ENCODE peak calls at places on chromosomes 3 and 15, in five cellular contexts. P, Z, F, C and X are unnamed samples.
A peak's percentile ranks its signal among the peaks of the same experiment; 100 is the strongest.

GRCh38 chr15:98597666-98598065 is 50.7 kb upstream of the IGF1R start:
- DNase-seq in P (no peak), Z (no peak), F (no peak), C (no peak), X (peak; percentile 77)

GRCh38 chr15:57878573-57878972 is 172.1 kb downstream of the POLR2M start:
- DNase-seq in P (no peak), Z (no peak), F (no peak), C (no peak), X (no peak)

GRCh38 chr3:94292151-94292550 is 229.3 kb downstream of the NSUN3 start:
- DNase-seq in P (peak; percentile 21), Z (no peak), F (no peak), C (no peak), X (no peak)

GRCh38 chr3:41198526-41198925 is 779 bp upstream of the CTNNB1 start:
- DNase-seq in P (no peak), Z (no peak), F (peak; percentile 20), C (no peak), X (no peak)

GRCh38 chr3:120560304-120561250 is 35.6 kb upstream of the NDUFB4 start:
- DNase-seq in P (no peak), Z (no peak), F (no peak), C (no peak), X (no peak)

GRCh38 chr3:70832035-70832795 is 519.8 kb upstream of the MDFIC2 start:
- DNase-seq in P (no peak), Z (no peak), F (no peak), C (no peak), X (no peak)

GRCh38 chr3:171806200-171807128 is 3.8 kb downstream of the PLD1 start:
- DNase-seq in P (no peak), Z (no peak), F (peak; percentile 95), C (no peak), X (no peak)

GRCh38 chr3:12948891-12949711 is 107.7 kb upstream of the RPL32 start:
- DNase-seq in P (no peak), Z (no peak), F (no peak), C (no peak), X (no peak)

DNA sequence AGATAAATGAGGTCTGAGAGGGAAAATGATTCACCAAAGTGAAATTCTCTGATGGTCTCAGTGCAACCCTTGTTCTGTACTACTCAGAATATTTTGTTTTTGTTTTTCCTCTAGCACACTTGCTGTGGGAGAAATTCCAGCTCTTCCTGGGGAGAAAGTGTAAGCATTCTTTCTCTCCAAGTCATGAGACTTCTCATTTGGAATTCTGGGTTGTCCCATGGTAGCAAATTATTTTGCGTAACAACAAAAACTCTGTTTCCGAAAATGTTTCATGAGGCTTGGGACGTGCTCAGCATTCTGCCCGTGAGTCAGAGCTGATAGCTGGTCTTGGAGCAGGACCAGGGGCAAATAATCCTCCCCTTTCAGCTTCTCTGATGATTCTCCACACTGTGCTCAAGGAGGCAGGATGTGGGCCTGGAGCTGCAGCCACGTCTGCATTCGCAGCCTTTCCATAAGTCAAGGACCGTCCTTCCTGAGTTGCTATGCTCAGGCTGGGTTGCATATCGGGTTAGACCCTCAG is 70.3 kb downstream of the SENP2 start:
- DNase-seq in P (no peak), Z (no peak), F (no peak), C (no peak), X (no peak)
- TF ChIP-seq SUZ12 in P (no peak), Z (no peak), F (no peak), C (no peak), X (no peak)

DNA sequence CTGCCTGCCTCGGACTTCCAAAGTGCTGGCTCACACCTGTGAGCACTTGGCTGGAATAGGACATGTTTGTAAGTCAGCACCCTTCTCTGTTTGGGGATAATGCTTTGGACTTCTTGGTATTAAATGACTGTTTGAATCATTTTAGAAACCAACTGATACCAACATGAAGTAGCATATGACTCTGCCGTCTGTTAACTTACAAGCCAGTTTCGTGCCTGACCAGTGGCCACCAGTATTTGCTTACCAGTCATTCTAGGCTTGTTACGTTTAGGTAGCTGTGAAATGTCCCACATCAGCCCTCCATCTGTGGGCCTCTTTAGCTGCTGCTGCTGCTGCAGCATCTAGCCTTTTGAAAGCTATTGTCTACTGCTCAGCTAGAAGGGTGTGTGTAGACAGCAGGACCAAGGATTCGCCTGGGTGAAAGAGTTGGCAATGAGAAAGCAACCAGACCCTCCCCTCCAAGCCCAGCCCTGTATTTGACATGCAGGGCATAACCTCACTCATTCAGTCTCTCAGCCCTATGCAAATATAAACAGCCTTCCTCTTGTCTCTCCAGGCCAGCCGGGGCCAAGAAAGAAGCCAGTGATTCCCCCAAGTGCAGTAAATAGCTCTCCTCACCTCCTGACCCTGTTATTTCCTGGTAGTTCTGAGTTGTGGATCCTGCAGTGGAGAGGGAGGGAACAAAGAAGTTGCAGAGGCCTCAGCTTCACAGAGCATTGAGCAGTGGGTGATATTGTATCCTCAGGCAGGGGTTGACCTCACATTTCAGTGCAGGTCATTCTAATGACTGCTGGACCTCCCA is 51.0 kb downstream of the NKIRAS1 start:
- DNase-seq in P (no peak), Z (peak; percentile 45), F (peak; percentile 65), C (peak; percentile 21), X (peak; percentile 78)
- TF ChIP-seq SUZ12 in P (no peak), Z (no peak), F (no peak), C (no peak), X (no peak)

GRCh38 chr15:26806574-26806973 is 33.7 kb upstream of the GABRB3 start:
- DNase-seq in P (no peak), Z (no peak), F (no peak), C (no peak), X (no peak)
- TF ChIP-seq SUZ12 in P (no peak), Z (no peak), F (no peak), C (no peak), X (no peak)

GRCh38 chr3:31610700-31611275 is 78.1 kb downstream of the STT3B start:
- DNase-seq in P (peak; percentile 28), Z (no peak), F (peak; percentile 23), C (no peak), X (no peak)
- TF ChIP-seq SUZ12 in P (no peak), Z (no peak), F (no peak), C (no peak), X (no peak)

GRCh38 chr15:28943611-28944230 is 57.9 kb downstream of the APBA2 start:
- DNase-seq in P (no peak), Z (no peak), F (no peak), C (no peak), X (no peak)

GRCh38 chr15:28945626-28946215 is 59.9 kb downstream of the APBA2 start:
- DNase-seq in P (no peak), Z (no peak), F (no peak), C (no peak), X (no peak)

GRCh38 chr15:28943146-28943545 is 57.4 kb downstream of the APBA2 start:
- DNase-seq in P (no peak), Z (no peak), F (no peak), C (no peak), X (no peak)

GRCh38 chr15:28944696-28945300 is 59.0 kb downstream of the APBA2 start:
- DNase-seq in P (no peak), Z (no peak), F (no peak), C (no peak), X (no peak)

GRCh38 chr15:28944286-28944685 is 58.5 kb downstream of the APBA2 start:
- DNase-seq in P (no peak), Z (no peak), F (no peak), C (no peak), X (no peak)
- TF ChIP-seq SUZ12 in P (no peak), Z (no peak), F (no peak), C (no peak), X (no peak)

GRCh38 chr3:44890852-44891251 is 16.4 kb downstream of the TGM4 start:
- DNase-seq in P (no peak), Z (no peak), F (no peak), C (no peak), X (no peak)

GRCh38 chr3:44893097-44893496 is 18.7 kb downstream of the TGM4 start:
- DNase-seq in P (no peak), Z (no peak), F (no peak), C (no peak), X (no peak)

GRCh38 chr3:44894485-44894884 is 20.1 kb downstream of the TGM4 start:
- DNase-seq in P (no peak), Z (no peak), F (no peak), C (no peak), X (no peak)

GRCh38 chr3:44890258-44890657 is 15.8 kb downstream of the TGM4 start:
- DNase-seq in P (no peak), Z (no peak), F (no peak), C (no peak), X (no peak)

DNA sequence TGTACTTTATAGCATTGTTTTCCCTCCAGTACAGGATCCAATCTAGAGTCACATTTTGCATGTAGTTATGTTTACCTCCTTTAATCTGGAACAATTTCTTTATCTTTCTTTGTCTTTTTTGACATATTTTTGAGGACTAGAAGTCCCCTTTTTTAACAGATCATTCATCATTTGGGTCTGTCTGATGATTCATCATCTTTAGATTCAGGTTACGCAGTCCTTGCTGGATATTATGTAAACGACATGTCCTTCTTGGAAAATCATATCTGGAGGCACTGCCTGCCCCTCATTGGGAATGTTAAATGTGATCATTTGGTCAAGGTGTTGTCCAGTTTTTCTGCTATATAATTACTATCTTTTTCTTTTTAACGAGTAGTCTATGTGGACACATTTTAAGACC is 18.3 kb downstream of the TGM4 start:
- DNase-seq in P (no peak), Z (no peak), F (no peak), C (no peak), X (no peak)
- TF ChIP-seq SUZ12 in P (no peak), Z (no peak), F (no peak), C (no peak), X (no peak)

DNA sequence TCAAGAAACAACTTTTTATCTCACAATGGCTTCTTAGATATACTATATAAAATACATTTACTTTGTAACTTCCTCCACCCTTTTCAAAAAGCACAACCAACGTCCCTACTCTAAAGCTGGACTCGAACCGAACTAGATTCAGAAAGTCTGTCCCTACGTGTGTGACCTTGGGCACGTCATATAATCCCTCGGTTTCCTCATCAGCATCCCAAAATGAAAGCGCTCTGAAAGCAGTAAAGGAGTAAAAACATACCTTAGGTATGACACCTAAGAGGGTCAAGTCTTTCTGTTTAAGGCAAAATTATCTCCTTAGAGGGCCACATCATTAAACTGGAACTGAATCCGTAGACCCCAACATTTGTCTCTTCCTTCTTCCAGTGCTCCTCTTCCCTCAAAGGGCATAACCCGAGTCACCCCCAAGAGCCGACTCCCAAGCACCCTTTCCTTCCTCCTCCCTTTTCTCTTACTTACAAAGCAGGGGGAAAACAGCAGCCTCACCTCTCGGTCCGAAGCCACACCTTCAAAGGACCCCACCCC is 663 bp downstream of the PDCD10 start:
- DNase-seq in P (no peak), Z (no peak), F (peak; percentile 18), C (no peak), X (no peak)
- TF ChIP-seq SUZ12 in P (no peak), Z (no peak), F (no peak), C (no peak), X (no peak)

DNA sequence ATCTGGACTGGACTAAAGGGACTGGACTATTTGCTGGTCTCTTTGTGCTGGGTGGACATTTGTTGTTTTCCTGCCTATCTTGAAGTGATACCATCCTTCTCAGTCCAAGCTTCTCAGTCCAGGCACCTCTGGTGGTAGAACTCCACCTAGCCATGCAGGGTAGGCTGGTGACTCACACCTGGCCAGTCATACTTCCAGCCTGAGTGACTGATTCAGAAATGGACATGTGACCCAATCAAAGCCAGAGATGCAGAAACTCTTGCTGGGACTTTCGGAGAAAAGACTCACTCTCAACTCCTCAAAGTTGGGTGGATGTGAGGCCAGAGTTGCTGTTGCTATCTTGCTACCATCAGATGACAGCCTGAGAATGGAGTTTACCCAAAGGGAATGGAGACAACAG is 5.6 kb upstream of the ASB14 start:
- DNase-seq in P (no peak), Z (no peak), F (peak; percentile 5), C (no peak), X (no peak)
- TF ChIP-seq SUZ12 in P (no peak), Z (no peak), F (no peak), C (no peak), X (no peak)